ENCODE peak calls at places on chromosomes 3 and 15, in four cellular contexts. K is transverse colon, M is RPMI8226, F is cardiac fibroblast. X is an unnamed sample.

GRCh38 chr15:93477721-93478120 is 388.7 kb upstream of the RGMA start:
- DNase-seq in M (no peak), F (no peak), K (no peak), X (no peak)

GRCh38 chr15:67062365-67062985 is 2.9 kb upstream of the SMAD3 start:
- DNase-seq in M (no peak), K (peak; percentile 25), F (no peak), X (no peak)

GRCh38 chr3:18440053-18440768 is 15.1 kb upstream of the SATB1 start:
- DNase-seq in M (no peak), K (no peak), F (peak; percentile 16), X (no peak)

GRCh38 chr15:74130089-74130848 is at the start of gene ISLR2:
- DNase-seq in M (no peak), F (no peak), K (no peak), X (no peak)

GRCh38 chr3:149702691-149703426 is 45.0 kb upstream of the WWTR1 start:
- DNase-seq in F (peak; percentile 98), K (no peak), M (no peak), X (no peak)

GRCh38 chr3:183371672-183371968 is 56.8 kb downstream of the MCF2L2 start:
- DNase-seq in K (no peak), M (no peak), F (no peak), X (no peak)

GRCh38 chr15:96324900-96325299 is 5.6 kb upstream of the NR2F2 start:
- DNase-seq in K (no peak), M (no peak), F (peak; percentile 27), X (no peak)

GRCh38 chr3:49649576-49649975 is 24.6 kb upstream of the APEH start:
- DNase-seq in M (no peak), F (no peak), K (no peak), X (no peak)

GRCh38 chr3:112126501-112126900 is 6.5 kb downstream of the GCSAM start:
- DNase-seq in F (no peak), K (no peak), M (no peak), X (peak; percentile 96)

GRCh38 chr15:43826029-43826507 is 734 bp upstream of the WDR76 start:
- DNase-seq in F (no peak), K (no peak), M (no peak), X (no peak)

GRCh38 chr15:26974120-26974780 is 3.3 kb downstream of the GABRG3 start:
- DNase-seq in F (peak; percentile 15), K (no peak), M (peak; percentile 29), X (peak; percentile 69)

GRCh38 chr3:140242818-140243276 is 307.9 kb downstream of the CLSTN2 start:
- DNase-seq in M (no peak), F (peak; percentile 9), K (no peak), X (no peak)

GRCh38 chr15:36407647-36408046 is 171.8 kb upstream of the CDIN1 start:
- DNase-seq in M (no peak), K (no peak), F (peak; percentile 68), X (peak; percentile 16)

GRCh38 chr3:98809561-98809960 is 46.4 kb downstream of the ST3GAL6 start:
- DNase-seq in K (no peak), F (no peak), M (no peak), X (no peak)

GRCh38 chr3:141881702-141882101 is 5.3 kb downstream of the ATP1B3 start:
- DNase-seq in K (no peak), F (no peak), M (no peak), X (no peak)

GRCh38 chr3:72661115-72661457 is 187.2 kb downstream of the SHQ1 start:
- DNase-seq in M (no peak), F (peak; percentile 62), K (peak; percentile 55), X (no peak)

GRCh38 chr3:113148307-113148703 is 63.1 kb upstream of the BOC start:
- DNase-seq in M (no peak), K (peak; percentile 26), F (no peak), X (no peak)

GRCh38 chr3:187006884-187007630 is 76.7 kb downstream of the ST6GAL1 start:
- DNase-seq in K (no peak), F (no peak), M (no peak), X (no peak)

GRCh38 chr15:83653639-83654378 is at the start of gene ADAMTSL3:
- DNase-seq in K (peak; percentile 66), M (peak; percentile 5), F (peak; percentile 44), X (peak; percentile 84)

GRCh38 chr15:45847645-45848044 is 212.8 kb downstream of the SQOR start:
- DNase-seq in K (no peak), F (no peak), M (no peak), X (no peak)

GRCh38 chr3:106560451-106560966 is 691.7 kb upstream of the CBLB start:
- DNase-seq in K (no peak), M (no peak), F (peak; percentile 98), X (no peak)

GRCh38 chr3:127291611-127292010 is 3.8 kb upstream of the PRR20G start:
- DNase-seq in M (no peak), F (no peak), K (no peak), X (no peak)

GRCh38 chr15:62359416-62359815 is 194.3 kb upstream of the C2CD4B start:
- DNase-seq in M (no peak), K (no peak), F (no peak), X (no peak)

GRCh38 chr15:96293446-96293845 is 37.1 kb upstream of the NR2F2 start:
- DNase-seq in F (no peak), K (no peak), M (no peak), X (no peak)

GRCh38 chr15:89912674-89913396 is at the start of gene ARPIN:
- DNase-seq in F (peak; percentile 43), K (peak; percentile 62), M (no peak), X (peak; percentile 68)

GRCh38 chr3:10177737-10178136 is 13.0 kb downstream of the IRAK2 start:
- DNase-seq in F (no peak), M (no peak), K (no peak), X (no peak)

GRCh38 chr3:66671348-66671747 is 170.5 kb upstream of the LRIG1 start:
- DNase-seq in K (no peak), M (no peak), F (no peak), X (no peak)

GRCh38 chr3:98968347-98968746 is 66.9 kb upstream of the DCBLD2 start:
- DNase-seq in M (no peak), K (no peak), F (no peak), X (no peak)

GRCh38 chr15:72758195-72758594 is 25.4 kb downstream of the ADPGK start:
- DNase-seq in M (no peak), K (no peak), F (peak; percentile 94), X (peak; percentile 29)

GRCh38 chr3:10364816-10365215 is 43.9 kb upstream of the SEC13 start:
- DNase-seq in F (no peak), M (no peak), K (no peak), X (no peak)

GRCh38 chr3:100265016-100265415 is 4.2 kb downstream of the TBC1D23 start:
- DNase-seq in K (no peak), F (no peak), M (no peak), X (no peak)

GRCh38 chr3:123031051-123031450 is 3.5 kb upstream of the SEMA5B start:
- DNase-seq in F (no peak), M (no peak), K (no peak), X (peak; percentile 85)